ENCODE peak calls at places on chromosomes 7 and 10, in nine cellular contexts. V is small intestine, O is right cardiac atrium, Q is A549, P is Panc1, F is colonic mucosa, S is neural progenitor cell, W is MM.1S, X is transverse colon. A is an unnamed sample. For H3K4me1, the result is how much of the 10 kb centered on the place peaks cover.

GRCh38 chr7:105759670-105760548 is 116.5 kb downstream of the ATXN7L1 start:
- DNase-seq in Q (peak), S (peak), F (peak), P (no peak), W (peak), V (peak), O (peak), X (peak), A (no peak)

GRCh38 chr7:143222782-143223181 is 945 bp downstream of the TAS2R40 start:
- DNase-seq in P (no peak), W (no peak), O (peak), V (no peak), F (no peak), X (no peak), Q (no peak), S (no peak), A (peak)

GRCh38 chr10:115417585-115418265 is 324.6 kb downstream of the ATRNL1 start:
- DNase-seq in V (peak), W (peak), S (peak), Q (peak), P (peak), X (peak), F (no peak), O (peak), A (no peak)

GRCh38 chr10:58266003-58266825 is 1.5 kb downstream of the IPMK start:
- DNase-seq in S (peak), X (no peak), P (peak), W (peak), V (peak), Q (peak), O (no peak), F (peak), A (no peak)

GRCh38 chr10:33336606-33337334 is 2.3 kb upstream of the NRP1 start:
- DNase-seq in V (peak), S (peak), F (peak), X (peak), W (no peak), Q (peak), O (peak), P (no peak), A (peak)

GRCh38 chr10:23293145-23293724 is 51.4 kb downstream of the C10orf67 start:
- DNase-seq in Q (peak), W (peak), P (no peak), V (peak), F (peak), O (no peak), X (no peak), S (peak), A (no peak)

GRCh38 chr7:44057849-44058758 is 7.3 kb downstream of the PGAM2 start:
- DNase-seq in V (no peak), Q (no peak), P (no peak), O (peak), W (no peak), S (no peak), F (no peak), X (peak), A (peak)

GRCh38 chr7:128876127-128876526 is 13.5 kb downstream of the ATP6V1F start:
- DNase-seq in S (no peak), W (no peak), Q (no peak), P (no peak), O (peak), V (peak), X (peak), F (no peak), A (peak)

GRCh38 chr10:129694633-129695356 is 227.8 kb downstream of the MGMT start:
- DNase-seq in S (no peak), X (no peak), V (no peak), W (no peak), O (peak), F (peak), Q (no peak), P (no peak), A (no peak)

GRCh38 chr7:94053532-94053931 is 49.4 kb upstream of the BET1 start:
- DNase-seq in Q (no peak), V (no peak), O (no peak), P (no peak), S (no peak), X (no peak), W (no peak), F (no peak), A (no peak)

GRCh38 chr7:27723086-27723485 is 16.9 kb upstream of the TAX1BP1 start:
- DNase-seq in S (no peak), P (no peak), F (no peak), V (no peak), O (no peak), X (no peak), W (no peak), Q (no peak), A (no peak)

GRCh38 chr10:85926986-85927385 is 439.6 kb downstream of the GRID1 start:
- DNase-seq in F (no peak), P (no peak), W (no peak), S (no peak), Q (no peak), V (no peak), O (no peak), X (no peak), A (no peak)

GRCh38 chr7:106779877-106780276 is 85.2 kb upstream of the PIK3CG start:
- DNase-seq in W (peak), O (no peak), V (peak), F (peak), P (no peak), X (peak), S (peak), Q (peak), A (no peak)

GRCh38 chr7:81519886-81520285 is 250.0 kb downstream of the HGF start:
- DNase-seq in V (no peak), F (no peak), W (no peak), P (no peak), O (no peak), Q (no peak), S (no peak), X (no peak), A (no peak)

GRCh38 chr10:118912961-118913360 is 116.6 kb upstream of the NANOS1 start:
- DNase-seq in O (no peak), X (no peak), F (no peak), S (no peak), V (no peak), W (no peak), Q (no peak), P (no peak), A (no peak)

GRCh38 chr10:14265709-14266108 is 65.0 kb downstream of the FRMD4A start:
- DNase-seq in F (no peak), S (no peak), X (no peak), W (no peak), P (no peak), O (no peak), Q (no peak), V (no peak), A (no peak)

GRCh38 chr7:48390381-48391327 is 219.4 kb downstream of the ABCA13 start:
- DNase-seq in F (no peak), S (no peak), P (no peak), Q (no peak), X (peak), W (no peak), O (peak), V (no peak), A (no peak)

DNA sequence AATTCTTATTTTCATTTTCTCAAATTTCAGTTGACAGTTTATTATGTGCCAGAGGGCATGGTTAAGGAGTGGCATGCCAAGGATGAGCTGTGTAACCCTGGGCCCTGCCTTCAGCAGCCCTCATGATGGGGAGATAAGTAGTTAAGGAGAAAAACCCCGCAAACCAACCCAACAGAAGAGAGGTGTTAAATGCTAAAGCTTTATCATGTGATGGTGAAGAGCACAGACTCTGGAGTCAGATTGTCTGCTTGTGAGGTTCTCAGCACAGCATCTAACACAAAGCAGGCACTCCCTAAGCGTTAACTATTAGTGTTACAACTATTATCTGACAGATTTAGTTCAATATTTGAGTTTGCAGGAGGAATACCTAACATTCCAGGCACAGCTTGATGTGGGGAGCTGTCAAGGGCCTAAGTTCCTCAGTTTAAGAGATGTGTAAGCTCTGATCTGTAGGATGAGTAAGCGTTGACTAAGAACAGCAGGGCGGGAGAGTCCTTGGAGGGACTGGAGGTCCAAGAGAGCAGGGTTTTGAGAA is 29.6 kb downstream of the STAM start:
- DNase-seq in Q (peak), P (peak), O (no peak), S (peak), V (no peak), F (no peak), X (no peak), W (no peak), A (no peak)
- H3K4me1 ChIP-seq in Q (under half), P (under half), O (under half), S (half or more), V (under half), F (under half), X (under half), W (under half), A (under half)

DNA sequence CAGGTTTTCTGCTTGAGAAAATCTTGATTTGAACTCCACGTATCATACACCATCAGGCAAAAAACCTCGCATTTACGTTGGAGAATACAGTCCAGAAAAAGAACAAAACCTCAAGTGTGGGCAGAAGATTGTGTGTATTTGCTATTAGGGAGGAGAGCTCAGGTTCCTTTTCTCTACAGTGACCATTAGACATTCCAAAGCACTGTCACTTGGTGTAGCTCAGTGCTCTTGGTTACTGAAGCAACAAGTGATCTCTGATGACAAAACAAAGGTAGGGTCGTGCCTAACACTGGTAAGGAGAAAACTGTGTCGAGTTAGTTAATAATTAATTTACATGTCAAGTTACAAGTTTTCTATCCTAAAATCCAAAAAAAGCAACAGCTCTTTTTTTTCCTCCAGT is 72.6 kb downstream of the C1GALT1 start:
- DNase-seq in F (no peak), S (no peak), O (no peak), P (no peak), W (no peak), V (no peak), Q (no peak), X (no peak), A (no peak)
- H3K4me1 ChIP-seq in F (under half), S (under half), O (under half), P (under half), W (under half), V (under half), Q (under half), X (under half), A (under half)

GRCh38 chr7:2520131-2520807 is 695 bp downstream of the LFNG start:
- DNase-seq in S (peak), F (peak), O (peak), V (peak), P (no peak), Q (peak), X (peak), W (no peak), A (no peak)

GRCh38 chr7:2518101-2518500 is 1.5 kb upstream of the LFNG start:
- DNase-seq in O (no peak), V (peak), Q (no peak), P (no peak), S (no peak), X (peak), F (peak), W (no peak), A (no peak)

GRCh38 chr7:2518737-2519118 is 846 bp upstream of the LFNG start:
- DNase-seq in Q (no peak), P (no peak), O (no peak), X (no peak), V (no peak), S (peak), W (no peak), F (no peak), A (no peak)

GRCh38 chr7:2520808-2521146 is 1.2 kb downstream of the LFNG start:
- DNase-seq in W (no peak), P (no peak), X (peak), F (peak), O (no peak), S (no peak), Q (no peak), V (peak), A (no peak)

DNA sequence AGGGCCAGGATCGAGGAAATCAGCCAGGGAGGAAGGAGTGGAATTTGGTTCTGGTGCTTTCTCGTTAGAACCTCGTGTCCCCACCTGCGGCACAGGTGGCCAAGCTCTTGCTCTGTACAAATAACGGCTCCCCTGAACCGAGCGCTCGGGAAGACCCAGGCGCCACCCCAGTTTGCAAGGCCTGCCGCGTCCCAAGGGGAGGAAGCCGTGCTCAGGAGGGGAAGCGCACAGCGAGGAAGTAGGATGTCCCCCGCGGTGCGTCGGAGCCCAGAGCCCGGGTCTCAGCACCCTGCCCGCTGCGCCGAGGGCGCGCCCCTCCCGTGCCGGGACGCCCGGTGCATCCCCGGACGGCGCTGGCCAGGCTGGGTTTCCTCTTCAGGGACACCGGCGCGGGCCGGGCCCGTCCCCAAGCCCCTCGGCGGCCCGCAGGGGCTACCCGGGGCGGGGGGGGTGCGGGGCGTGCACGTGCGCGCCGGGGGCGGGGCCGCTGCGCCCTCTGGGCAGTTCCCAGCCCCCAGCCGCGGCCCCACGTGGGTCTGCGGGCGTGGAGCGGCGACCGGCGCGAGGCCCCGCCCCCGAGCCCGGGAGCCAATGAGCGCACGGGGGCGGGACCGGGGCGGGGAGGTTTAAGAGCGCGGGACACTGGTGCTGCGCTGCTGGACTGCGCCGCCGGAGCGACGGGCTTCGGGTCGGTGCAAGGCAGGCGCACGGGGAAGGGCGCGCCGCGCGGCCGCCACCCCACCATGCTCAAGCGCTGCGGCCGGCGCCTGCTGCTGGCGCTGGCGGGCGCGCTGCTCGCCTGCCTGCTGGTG is at the start of gene LFNG:
- DNase-seq in X (peak), V (peak), S (peak), F (peak), O (peak), W (peak), P (no peak), Q (peak), A (peak)
- H3K4me1 ChIP-seq in X (half or more), V (under half), S (half or more), F (under half), O (under half), W (under half), P (half or more), Q (half or more), A (under half)

DNA sequence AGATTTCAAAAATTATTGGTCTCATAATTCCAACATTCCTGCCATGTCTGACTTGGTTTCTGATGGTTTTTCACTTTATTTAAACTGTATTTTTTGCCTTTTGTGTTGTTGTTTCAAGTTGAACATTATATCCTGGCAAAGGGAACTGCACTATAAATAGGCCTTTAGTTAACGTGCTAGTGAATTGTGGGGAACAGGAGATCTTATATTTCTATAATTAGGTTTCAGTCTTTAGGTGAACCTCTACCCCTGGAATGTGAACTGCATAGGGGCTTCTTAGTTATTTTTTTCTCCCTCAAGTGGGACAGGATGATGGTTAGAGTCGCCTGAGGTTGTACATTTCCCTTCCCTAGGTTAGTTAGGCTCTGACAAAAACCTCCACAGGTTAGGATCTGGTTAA is 128.6 kb downstream of the MLLT10 start:
- DNase-seq in Q (no peak), W (no peak), P (no peak), O (no peak), S (no peak), V (no peak), F (no peak), X (no peak), A (no peak)
- H3K4me1 ChIP-seq in Q (under half), W (under half), P (under half), O (under half), S (under half), V (under half), F (under half), X (under half), A (under half)

GRCh38 chr7:108424013-108424412 is 32.2 kb downstream of the NRCAM start:
- DNase-seq in F (no peak), V (no peak), S (no peak), Q (no peak), W (no peak), O (no peak), P (no peak), X (no peak), A (no peak)
- H3K4me1 ChIP-seq in F (under half), V (under half), S (under half), Q (half or more), W (under half), O (under half), P (under half), X (under half), A (under half)

DNA sequence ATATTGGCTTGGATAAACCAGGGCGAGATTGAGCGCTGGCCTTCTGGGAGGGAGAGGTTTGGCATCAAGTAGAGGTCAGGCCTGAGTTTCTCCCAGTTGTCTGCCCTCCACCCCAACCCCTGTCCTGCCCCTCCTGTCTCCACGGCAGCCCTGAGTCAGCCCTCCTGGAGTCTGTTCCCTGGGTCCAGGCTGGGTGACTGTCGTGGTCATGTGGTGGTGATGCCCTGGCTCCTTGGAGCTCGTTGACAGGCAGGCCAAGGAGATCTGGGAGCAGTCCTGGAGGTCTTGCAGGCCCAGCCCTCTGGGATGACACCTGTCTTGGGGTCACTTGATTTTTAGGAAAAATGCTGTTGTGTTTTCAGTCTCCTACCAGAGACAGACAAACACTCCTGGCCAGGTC is 53.6 kb upstream of the PODXL start:
- DNase-seq in Q (no peak), P (no peak), X (no peak), F (no peak), W (no peak), S (no peak), V (no peak), O (no peak), A (no peak)
- H3K4me1 ChIP-seq in Q (under half), P (under half), X (under half), F (under half), W (under half), S (under half), V (under half), O (under half), A (under half)

DNA sequence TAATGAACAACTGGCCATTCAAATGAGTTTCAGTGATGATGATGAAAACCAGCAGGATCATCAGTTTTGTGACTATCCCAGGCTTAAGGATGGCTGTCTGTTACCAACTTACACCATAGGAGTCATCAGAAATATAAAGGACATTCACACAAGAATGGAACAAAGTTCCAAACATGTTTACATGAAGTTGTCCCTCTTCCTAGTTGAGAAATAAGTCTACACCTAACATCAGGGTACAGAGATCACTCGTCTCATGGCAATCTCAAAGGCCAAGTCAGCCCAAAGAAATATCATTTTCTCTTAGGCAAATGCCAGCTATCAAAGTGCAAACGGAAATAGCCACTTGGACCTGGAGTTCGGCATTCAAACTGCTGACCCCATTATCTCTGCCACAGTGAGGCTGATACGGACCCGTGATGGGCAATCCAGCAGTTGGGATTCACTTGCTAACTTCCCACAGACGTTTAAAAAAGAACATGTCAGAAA is 53.0 kb downstream of the CREB3L2 start:
- DNase-seq in P (no peak), V (peak), F (no peak), Q (no peak), S (no peak), W (no peak), X (no peak), O (no peak), A (no peak)
- H3K4me1 ChIP-seq in P (under half), V (under half), F (under half), Q (under half), S (under half), W (under half), X (under half), O (under half), A (under half)

DNA sequence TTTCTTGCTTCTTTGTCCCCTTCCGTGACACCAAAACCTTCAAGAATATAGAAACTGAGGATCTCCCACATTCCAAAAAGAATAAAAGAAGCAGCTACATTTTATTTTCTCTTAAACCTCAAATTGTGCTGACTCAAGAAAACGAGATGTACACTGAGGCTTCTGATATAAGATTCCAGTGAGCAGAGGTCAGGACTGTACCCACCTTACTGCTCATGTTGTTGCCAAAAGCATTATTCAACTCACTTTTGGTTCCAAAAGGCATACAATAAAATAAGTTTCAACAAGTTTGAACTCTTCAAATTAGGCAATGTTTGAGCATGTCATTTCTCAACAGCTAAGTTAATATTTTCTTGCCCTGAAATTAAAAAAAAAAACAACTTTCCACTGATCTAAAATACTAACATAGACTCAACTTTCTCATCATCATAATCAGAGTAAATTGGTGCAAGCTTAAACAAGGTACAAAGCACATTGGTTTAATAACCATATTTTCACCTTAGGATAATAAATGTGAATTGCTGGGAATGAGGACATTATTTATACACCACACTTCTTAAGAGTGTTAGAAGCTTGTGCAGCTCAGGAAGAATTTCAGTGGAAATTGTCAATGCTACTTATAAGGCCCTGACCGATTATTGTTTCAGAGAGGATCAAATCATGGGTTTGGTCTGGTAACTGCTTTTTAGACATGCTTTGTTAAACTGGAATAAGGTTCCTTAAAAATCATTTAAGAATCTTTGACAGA is 629.0 kb upstream of the IGFBP3 start:
- DNase-seq in W (no peak), Q (no peak), F (no peak), O (no peak), P (no peak), V (no peak), X (no peak), S (no peak), A (no peak)
- H3K4me1 ChIP-seq in W (under half), Q (under half), F (under half), O (under half), P (under half), V (under half), X (under half), S (under half), A (under half)

A was measured in upper lobe of right lung.